ENCODE peak calls at places on chromosomes 2 and 18, in nine cellular contexts. One of them, this sample, is unnamed.

GRCh38 chr2:119178811-119179601 is 20.5 kb upstream of the C1QL2 start:
- DNase-seq in AG10803: peak
- DNase-seq in PC-9: peak
- DNase-seq in breast epithelium: no peak
- DNase-seq in cardiac muscle cell: no peak
- DNase-seq in psoas muscle: no peak
- DNase-seq in neuronal stem cell: no peak
- DNase-seq in naive thymus-derived CD4-positive, alpha-beta T cell: no peak
- DNase-seq in AG04449: no peak
- DNase-seq in this sample: no peak

GRCh38 chr2:24920813-24921441 is 890 bp upstream of the ADCY3 start:
- DNase-seq in psoas muscle: no peak
- DNase-seq in naive thymus-derived CD4-positive, alpha-beta T cell: no peak
- DNase-seq in AG04449: no peak
- DNase-seq in PC-9: no peak
- DNase-seq in AG10803: no peak
- DNase-seq in neuronal stem cell: no peak
- DNase-seq in cardiac muscle cell: no peak
- DNase-seq in breast epithelium: peak
- DNase-seq in this sample: peak

GRCh38 chr2:235026137-235026536 is 74.3 kb downstream of the SH3BP4 start:
- DNase-seq in cardiac muscle cell: no peak
- DNase-seq in AG10803: peak
- DNase-seq in neuronal stem cell: no peak
- DNase-seq in AG04449: peak
- DNase-seq in naive thymus-derived CD4-positive, alpha-beta T cell: no peak
- DNase-seq in breast epithelium: no peak
- DNase-seq in PC-9: peak
- DNase-seq in psoas muscle: no peak
- DNase-seq in this sample: no peak

GRCh38 chr2:37489536-37489935 is 145.1 kb downstream of the QPCT start:
- DNase-seq in psoas muscle: no peak
- DNase-seq in neuronal stem cell: no peak
- DNase-seq in breast epithelium: no peak
- DNase-seq in AG04449: no peak
- DNase-seq in PC-9: no peak
- DNase-seq in naive thymus-derived CD4-positive, alpha-beta T cell: no peak
- DNase-seq in cardiac muscle cell: no peak
- DNase-seq in AG10803: peak
- DNase-seq in this sample: no peak

GRCh38 chr2:142857247-142858154 is 20.0 kb upstream of the KYNU start:
- DNase-seq in psoas muscle: no peak
- DNase-seq in AG10803: peak
- DNase-seq in AG04449: no peak
- DNase-seq in breast epithelium: no peak
- DNase-seq in naive thymus-derived CD4-positive, alpha-beta T cell: no peak
- DNase-seq in neuronal stem cell: no peak
- DNase-seq in cardiac muscle cell: no peak
- DNase-seq in PC-9: peak
- DNase-seq in this sample: no peak

GRCh38 chr2:96697476-96697875 is 42.4 kb downstream of the LMAN2L start:
- DNase-seq in cardiac muscle cell: no peak
- DNase-seq in breast epithelium: no peak
- DNase-seq in psoas muscle: no peak
- DNase-seq in PC-9: no peak
- DNase-seq in naive thymus-derived CD4-positive, alpha-beta T cell: no peak
- DNase-seq in AG10803: no peak
- DNase-seq in neuronal stem cell: no peak
- DNase-seq in AG04449: no peak
- DNase-seq in this sample: no peak

GRCh38 chr2:10079931-10080535 is at the start of gene CYS1:
- DNase-seq in neuronal stem cell: peak
- DNase-seq in PC-9: no peak
- DNase-seq in AG10803: peak
- DNase-seq in cardiac muscle cell: peak
- DNase-seq in AG04449: no peak
- DNase-seq in breast epithelium: no peak
- DNase-seq in psoas muscle: peak
- DNase-seq in naive thymus-derived CD4-positive, alpha-beta T cell: no peak
- DNase-seq in this sample: no peak

GRCh38 chr2:63553049-63553448 is 35.2 kb downstream of the WDPCP start:
- DNase-seq in cardiac muscle cell: no peak
- DNase-seq in neuronal stem cell: no peak
- DNase-seq in AG10803: peak
- DNase-seq in psoas muscle: no peak
- DNase-seq in breast epithelium: no peak
- DNase-seq in PC-9: peak
- DNase-seq in AG04449: no peak
- DNase-seq in naive thymus-derived CD4-positive, alpha-beta T cell: no peak
- DNase-seq in this sample: no peak

GRCh38 chr2:75071766-75072165 is 113.3 kb downstream of the POLE4 start:
- DNase-seq in PC-9: no peak
- DNase-seq in AG10803: no peak
- DNase-seq in AG04449: no peak
- DNase-seq in breast epithelium: no peak
- DNase-seq in cardiac muscle cell: no peak
- DNase-seq in neuronal stem cell: no peak
- DNase-seq in naive thymus-derived CD4-positive, alpha-beta T cell: no peak
- DNase-seq in psoas muscle: no peak
- DNase-seq in this sample: no peak

GRCh38 chr2:158305501-158305900 is 151.1 kb downstream of the CCDC148 start:
- DNase-seq in neuronal stem cell: no peak
- DNase-seq in breast epithelium: no peak
- DNase-seq in PC-9: no peak
- DNase-seq in AG10803: peak
- DNase-seq in naive thymus-derived CD4-positive, alpha-beta T cell: no peak
- DNase-seq in cardiac muscle cell: no peak
- DNase-seq in AG04449: no peak
- DNase-seq in psoas muscle: no peak
- DNase-seq in this sample: no peak

GRCh38 chr2:131032393-131032836 is 60.8 kb downstream of the FAM168B start:
- DNase-seq in AG10803: no peak
- DNase-seq in psoas muscle: no peak
- DNase-seq in AG04449: no peak
- DNase-seq in cardiac muscle cell: no peak
- DNase-seq in breast epithelium: peak
- DNase-seq in neuronal stem cell: no peak
- DNase-seq in PC-9: no peak
- DNase-seq in naive thymus-derived CD4-positive, alpha-beta T cell: no peak
- DNase-seq in this sample: no peak

GRCh38 chr18:26593365-26594320 is 45.3 kb upstream of the KCTD1 start:
- DNase-seq in cardiac muscle cell: no peak
- DNase-seq in neuronal stem cell: no peak
- DNase-seq in breast epithelium: no peak
- DNase-seq in PC-9: no peak
- DNase-seq in AG10803: no peak
- DNase-seq in psoas muscle: no peak
- DNase-seq in AG04449: no peak
- DNase-seq in naive thymus-derived CD4-positive, alpha-beta T cell: no peak
- DNase-seq in this sample: no peak

GRCh38 chr2:98532761-98533160 is 75.6 kb downstream of the COA5 start:
- DNase-seq in PC-9: no peak
- DNase-seq in breast epithelium: no peak
- DNase-seq in psoas muscle: no peak
- DNase-seq in AG04449: no peak
- DNase-seq in AG10803: no peak
- DNase-seq in naive thymus-derived CD4-positive, alpha-beta T cell: no peak
- DNase-seq in cardiac muscle cell: no peak
- DNase-seq in neuronal stem cell: no peak
- DNase-seq in this sample: no peak

GRCh38 chr18:55018602-55019001 is 59.3 kb upstream of the CCDC68 start:
- DNase-seq in neuronal stem cell: no peak
- DNase-seq in AG10803: peak
- DNase-seq in cardiac muscle cell: no peak
- DNase-seq in psoas muscle: no peak
- DNase-seq in naive thymus-derived CD4-positive, alpha-beta T cell: no peak
- DNase-seq in PC-9: peak
- DNase-seq in AG04449: no peak
- DNase-seq in breast epithelium: no peak
- DNase-seq in this sample: no peak

GRCh38 chr2:37652199-37652640 is 19.2 kb downstream of the CDC42EP3 start:
- DNase-seq in naive thymus-derived CD4-positive, alpha-beta T cell: no peak
- DNase-seq in PC-9: peak
- DNase-seq in cardiac muscle cell: no peak
- DNase-seq in neuronal stem cell: no peak
- DNase-seq in breast epithelium: no peak
- DNase-seq in AG10803: peak
- DNase-seq in AG04449: no peak
- DNase-seq in psoas muscle: no peak
- DNase-seq in this sample: no peak

GRCh38 chr2:72954376-72955187 is 37.3 kb downstream of the EMX1 start:
- DNase-seq in psoas muscle: no peak
- DNase-seq in AG04449: no peak
- DNase-seq in neuronal stem cell: no peak
- DNase-seq in breast epithelium: no peak
- DNase-seq in PC-9: no peak
- DNase-seq in naive thymus-derived CD4-positive, alpha-beta T cell: no peak
- DNase-seq in cardiac muscle cell: no peak
- DNase-seq in AG10803: no peak
- DNase-seq in this sample: no peak

GRCh38 chr2:47002480-47003381 is 87.1 kb upstream of the MCFD2 start:
- DNase-seq in neuronal stem cell: peak
- DNase-seq in psoas muscle: peak
- DNase-seq in AG10803: peak
- DNase-seq in naive thymus-derived CD4-positive, alpha-beta T cell: no peak
- DNase-seq in breast epithelium: no peak
- DNase-seq in PC-9: no peak
- DNase-seq in AG04449: no peak
- DNase-seq in cardiac muscle cell: peak
- DNase-seq in this sample: no peak

GRCh38 chr18:26017929-26018328 is 72.5 kb downstream of the SS18 start:
- DNase-seq in neuronal stem cell: no peak
- DNase-seq in naive thymus-derived CD4-positive, alpha-beta T cell: no peak
- DNase-seq in psoas muscle: no peak
- DNase-seq in AG10803: no peak
- DNase-seq in AG04449: no peak
- DNase-seq in PC-9: no peak
- DNase-seq in cardiac muscle cell: no peak
- DNase-seq in breast epithelium: no peak
- DNase-seq in this sample: peak

GRCh38 chr2:36446258-36446657 is 90.7 kb downstream of the CRIM1 start:
- DNase-seq in PC-9: no peak
- DNase-seq in naive thymus-derived CD4-positive, alpha-beta T cell: no peak
- DNase-seq in AG04449: no peak
- DNase-seq in AG10803: no peak
- DNase-seq in psoas muscle: no peak
- DNase-seq in neuronal stem cell: no peak
- DNase-seq in breast epithelium: no peak
- DNase-seq in cardiac muscle cell: no peak
- DNase-seq in this sample: no peak

GRCh38 chr2:126799306-126799705 is 99.4 kb upstream of the TEX51 start:
- DNase-seq in cardiac muscle cell: no peak
- DNase-seq in psoas muscle: no peak
- DNase-seq in neuronal stem cell: no peak
- DNase-seq in breast epithelium: no peak
- DNase-seq in PC-9: no peak
- DNase-seq in AG10803: no peak
- DNase-seq in naive thymus-derived CD4-positive, alpha-beta T cell: no peak
- DNase-seq in AG04449: no peak
- DNase-seq in this sample: no peak

GRCh38 chr2:177327065-177327464 is 62.5 kb upstream of the NFE2L2 start:
- DNase-seq in naive thymus-derived CD4-positive, alpha-beta T cell: no peak
- DNase-seq in AG10803: no peak
- DNase-seq in cardiac muscle cell: no peak
- DNase-seq in AG04449: no peak
- DNase-seq in breast epithelium: no peak
- DNase-seq in PC-9: no peak
- DNase-seq in neuronal stem cell: no peak
- DNase-seq in psoas muscle: no peak
- DNase-seq in this sample: peak
- H3K4me3 ChIP-seq in naive thymus-derived CD4-positive, alpha-beta T cell: no peak
- H3K4me3 ChIP-seq in AG10803: no peak
- H3K4me3 ChIP-seq in cardiac muscle cell: no peak
- H3K4me3 ChIP-seq in AG04449: no peak
- H3K4me3 ChIP-seq in breast epithelium: no peak
- H3K4me3 ChIP-seq in PC-9: no peak
- H3K4me3 ChIP-seq in neuronal stem cell: no peak
- H3K4me3 ChIP-seq in psoas muscle: no peak
- H3K4me3 ChIP-seq in this sample: no peak

DNA sequence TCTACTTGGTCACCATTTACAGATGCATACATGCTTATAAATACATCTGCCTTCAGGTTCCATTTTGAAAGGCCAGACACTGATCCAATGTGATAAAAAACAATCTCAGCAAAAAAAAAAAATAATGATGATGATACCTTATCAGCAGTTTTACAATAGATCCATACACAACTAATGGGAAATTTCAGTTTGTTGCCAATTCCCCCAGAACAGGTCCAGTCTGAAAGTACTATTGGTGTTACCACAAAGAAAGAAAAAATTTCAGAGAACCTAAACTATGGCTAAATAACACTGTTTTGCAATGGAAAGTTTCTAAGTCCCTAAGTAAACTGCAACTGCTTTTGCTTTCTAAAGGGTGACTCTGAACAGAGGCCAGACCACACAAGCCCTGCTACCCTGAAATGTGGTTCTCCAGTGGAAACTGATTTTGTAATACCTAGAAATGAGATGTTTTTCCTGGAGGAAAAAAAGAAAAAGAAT is 54.1 kb downstream of the LPIN2 start:
- DNase-seq in naive thymus-derived CD4-positive, alpha-beta T cell: no peak
- DNase-seq in psoas muscle: no peak
- DNase-seq in AG04449: peak
- DNase-seq in PC-9: no peak
- DNase-seq in AG10803: peak
- DNase-seq in neuronal stem cell: no peak
- DNase-seq in breast epithelium: no peak
- DNase-seq in cardiac muscle cell: no peak
- DNase-seq in this sample: no peak
- H3K4me3 ChIP-seq in naive thymus-derived CD4-positive, alpha-beta T cell: peak
- H3K4me3 ChIP-seq in psoas muscle: no peak
- H3K4me3 ChIP-seq in AG04449: no peak
- H3K4me3 ChIP-seq in PC-9: no peak
- H3K4me3 ChIP-seq in AG10803: no peak
- H3K4me3 ChIP-seq in neuronal stem cell: no peak
- H3K4me3 ChIP-seq in breast epithelium: no peak
- H3K4me3 ChIP-seq in cardiac muscle cell: no peak
- H3K4me3 ChIP-seq in this sample: no peak

GRCh38 chr2:144925886-144926285 is 406.0 kb upstream of the ZEB2 start:
- DNase-seq in cardiac muscle cell: no peak
- DNase-seq in psoas muscle: no peak
- DNase-seq in naive thymus-derived CD4-positive, alpha-beta T cell: no peak
- DNase-seq in PC-9: no peak
- DNase-seq in AG04449: no peak
- DNase-seq in neuronal stem cell: no peak
- DNase-seq in breast epithelium: no peak
- DNase-seq in AG10803: no peak
- DNase-seq in this sample: no peak
- H3K4me3 ChIP-seq in cardiac muscle cell: no peak
- H3K4me3 ChIP-seq in psoas muscle: no peak
- H3K4me3 ChIP-seq in naive thymus-derived CD4-positive, alpha-beta T cell: no peak
- H3K4me3 ChIP-seq in PC-9: no peak
- H3K4me3 ChIP-seq in AG04449: no peak
- H3K4me3 ChIP-seq in neuronal stem cell: no peak
- H3K4me3 ChIP-seq in breast epithelium: no peak
- H3K4me3 ChIP-seq in AG10803: no peak
- H3K4me3 ChIP-seq in this sample: no peak

DNA sequence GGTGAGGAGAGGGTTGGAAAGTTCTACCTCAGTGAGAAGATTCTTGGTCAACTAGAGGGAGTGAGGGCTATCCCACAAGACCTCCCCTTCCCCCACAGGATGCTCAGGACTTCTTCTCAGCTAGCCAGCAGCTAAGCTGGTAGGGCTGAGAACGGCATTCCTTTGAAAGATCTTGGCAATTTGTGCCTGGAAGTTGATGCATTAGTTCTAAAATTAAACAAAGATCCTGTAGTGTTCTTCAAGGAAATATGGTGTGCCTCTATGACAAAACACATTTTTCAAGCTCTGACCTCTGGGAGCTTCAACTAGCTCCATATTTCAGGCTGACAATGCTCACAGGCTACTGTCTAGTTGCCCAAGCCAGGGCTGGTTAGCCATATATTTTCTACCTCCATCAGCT is 2.3 kb downstream of the LYPD1 start:
- DNase-seq in AG04449: no peak
- DNase-seq in psoas muscle: no peak
- DNase-seq in AG10803: peak
- DNase-seq in breast epithelium: no peak
- DNase-seq in cardiac muscle cell: no peak
- DNase-seq in naive thymus-derived CD4-positive, alpha-beta T cell: no peak
- DNase-seq in PC-9: no peak
- DNase-seq in neuronal stem cell: no peak
- DNase-seq in this sample: no peak
- H3K4me3 ChIP-seq in AG04449: peak
- H3K4me3 ChIP-seq in psoas muscle: no peak
- H3K4me3 ChIP-seq in AG10803: no peak
- H3K4me3 ChIP-seq in breast epithelium: no peak
- H3K4me3 ChIP-seq in cardiac muscle cell: no peak
- H3K4me3 ChIP-seq in naive thymus-derived CD4-positive, alpha-beta T cell: no peak
- H3K4me3 ChIP-seq in PC-9: no peak
- H3K4me3 ChIP-seq in neuronal stem cell: peak
- H3K4me3 ChIP-seq in this sample: no peak